ENCODE peak calls at places on chromosomes 12 and 14, in five cellular contexts. One of them, this sample, is unnamed.

GRCh38 chr14:26548431-26548830 is 49.4 kb downstream of the NOVA1 start:
- DNase-seq in neural progenitor cell: no peak
- DNase-seq in OCI-LY7: no peak
- DNase-seq in SK-N-SH: no peak
- DNase-seq in HCT116: no peak
- DNase-seq in this sample: no peak

GRCh38 chr12:75660805-75661404 is 149.5 kb upstream of the KRR1 start:
- DNase-seq in neural progenitor cell: no peak
- DNase-seq in OCI-LY7: no peak
- DNase-seq in SK-N-SH: no peak
- DNase-seq in HCT116: peak; percentile 73
- DNase-seq in this sample: peak; percentile 87

GRCh38 chr12:123520567-123521474 is 12.7 kb downstream of the RILPL1 start:
- DNase-seq in neural progenitor cell: no peak
- DNase-seq in OCI-LY7: no peak
- DNase-seq in SK-N-SH: no peak
- DNase-seq in HCT116: no peak
- DNase-seq in this sample: no peak

GRCh38 chr14:82501554-82501953 is 967.9 kb upstream of the SEL1L start:
- DNase-seq in neural progenitor cell: no peak
- DNase-seq in OCI-LY7: no peak
- DNase-seq in SK-N-SH: no peak
- DNase-seq in HCT116: no peak
- DNase-seq in this sample: no peak

GRCh38 chr14:52701223-52701622 is 5.8 kb upstream of the PSMC6 start:
- DNase-seq in neural progenitor cell: no peak
- DNase-seq in OCI-LY7: no peak
- DNase-seq in SK-N-SH: no peak
- DNase-seq in HCT116: no peak
- DNase-seq in this sample: no peak

GRCh38 chr12:70338531-70338930 is 27.6 kb upstream of the KCNMB4 start:
- DNase-seq in neural progenitor cell: no peak
- DNase-seq in OCI-LY7: no peak
- DNase-seq in SK-N-SH: no peak
- DNase-seq in HCT116: no peak
- DNase-seq in this sample: no peak

GRCh38 chr12:121590476-121591143 is 9.8 kb upstream of the KDM2B start:
- DNase-seq in neural progenitor cell: peak; percentile 74
- DNase-seq in OCI-LY7: peak; percentile 76
- DNase-seq in SK-N-SH: no peak
- DNase-seq in HCT116: no peak
- DNase-seq in this sample: no peak

GRCh38 chr12:132021031-132021871 is 71.5 kb downstream of the EP400 start:
- DNase-seq in neural progenitor cell: no peak
- DNase-seq in OCI-LY7: no peak
- DNase-seq in SK-N-SH: no peak
- DNase-seq in HCT116: no peak
- DNase-seq in this sample: no peak

GRCh38 chr14:52902971-52903385 is 47.9 kb downstream of the FERMT2 start:
- DNase-seq in neural progenitor cell: no peak
- DNase-seq in OCI-LY7: no peak
- DNase-seq in SK-N-SH: no peak
- DNase-seq in HCT116: no peak
- DNase-seq in this sample: peak; percentile 45

GRCh38 chr12:52570511-52570910 is 3.1 kb downstream of the KRT74 start:
- DNase-seq in neural progenitor cell: no peak
- DNase-seq in OCI-LY7: no peak
- DNase-seq in SK-N-SH: no peak
- DNase-seq in HCT116: no peak
- DNase-seq in this sample: no peak

GRCh38 chr12:10186299-10186698 is 7.5 kb downstream of the TMEM52B start:
- DNase-seq in neural progenitor cell: no peak
- DNase-seq in OCI-LY7: no peak
- DNase-seq in SK-N-SH: no peak
- DNase-seq in HCT116: no peak
- DNase-seq in this sample: no peak

GRCh38 chr14:87131879-87132278 is 861.1 kb downstream of the GALC start:
- DNase-seq in neural progenitor cell: no peak
- DNase-seq in OCI-LY7: peak; percentile 51
- DNase-seq in SK-N-SH: no peak
- DNase-seq in HCT116: no peak
- DNase-seq in this sample: peak; percentile 46

GRCh38 chr12:25135531-25136154 is 59.3 kb downstream of the DNAI7 start:
- DNase-seq in neural progenitor cell: peak; percentile 28
- DNase-seq in OCI-LY7: peak; percentile 53
- DNase-seq in SK-N-SH: no peak
- DNase-seq in HCT116: peak; percentile 8
- DNase-seq in this sample: no peak

GRCh38 chr14:52738409-52738808 is 8.4 kb downstream of the STYX start:
- DNase-seq in neural progenitor cell: no peak
- DNase-seq in OCI-LY7: no peak
- DNase-seq in SK-N-SH: no peak
- DNase-seq in HCT116: no peak
- DNase-seq in this sample: no peak

GRCh38 chr12:121190523-121191031 is 19.4 kb upstream of the P2RX4 start:
- DNase-seq in neural progenitor cell: no peak
- DNase-seq in OCI-LY7: no peak
- DNase-seq in SK-N-SH: no peak
- DNase-seq in HCT116: no peak
- DNase-seq in this sample: peak; percentile 68

GRCh38 chr14:59455411-59455810 is 9.8 kb downstream of the GPR135 start:
- DNase-seq in neural progenitor cell: no peak
- DNase-seq in OCI-LY7: no peak
- DNase-seq in SK-N-SH: no peak
- DNase-seq in HCT116: no peak
- DNase-seq in this sample: no peak

GRCh38 chr14:50001146-50001998 is 108.5 kb downstream of the ARF6 start:
- DNase-seq in neural progenitor cell: no peak
- DNase-seq in OCI-LY7: peak; percentile 80
- DNase-seq in SK-N-SH: no peak
- DNase-seq in HCT116: peak; percentile 87
- DNase-seq in this sample: peak; percentile 93

GRCh38 chr12:94157891-94158495 is 9.6 kb downstream of the PLXNC1 start:
- DNase-seq in neural progenitor cell: no peak
- DNase-seq in OCI-LY7: peak; percentile 53
- DNase-seq in SK-N-SH: no peak
- DNase-seq in HCT116: no peak
- DNase-seq in this sample: no peak

GRCh38 chr12:38850463-38850862 is 54.9 kb downstream of the CPNE8 start:
- DNase-seq in neural progenitor cell: no peak
- DNase-seq in OCI-LY7: no peak
- DNase-seq in SK-N-SH: no peak
- DNase-seq in HCT116: no peak
- DNase-seq in this sample: no peak

GRCh38 chr14:24431569-24432258 is 2.0 kb downstream of the KHNYN start:
- DNase-seq in neural progenitor cell: peak; percentile 95
- DNase-seq in OCI-LY7: peak; percentile 95
- DNase-seq in SK-N-SH: peak; percentile 93
- DNase-seq in HCT116: peak; percentile 92
- DNase-seq in this sample: peak; percentile 93

GRCh38 chr12:3236345-3237153 is 159.4 kb downstream of the TSPAN9 start:
- DNase-seq in neural progenitor cell: peak; percentile 67
- DNase-seq in OCI-LY7: peak; percentile 29
- DNase-seq in SK-N-SH: peak; percentile 51
- DNase-seq in HCT116: peak; percentile 42
- DNase-seq in this sample: peak; percentile 53

GRCh38 chr12:123062682-123063426 is 82.4 kb downstream of the ARL6IP4 start:
- DNase-seq in neural progenitor cell: no peak
- DNase-seq in OCI-LY7: peak; percentile 37
- DNase-seq in SK-N-SH: no peak
- DNase-seq in HCT116: peak; percentile 18
- DNase-seq in this sample: peak; percentile 82

GRCh38 chr12:89568484-89568883 is 42.6 kb upstream of the POC1B start:
- DNase-seq in neural progenitor cell: no peak
- DNase-seq in OCI-LY7: no peak
- DNase-seq in SK-N-SH: no peak
- DNase-seq in HCT116: no peak
- DNase-seq in this sample: no peak

GRCh38 chr12:89567691-89568239 is 41.9 kb upstream of the POC1B start:
- DNase-seq in neural progenitor cell: no peak
- DNase-seq in OCI-LY7: no peak
- DNase-seq in SK-N-SH: no peak
- DNase-seq in HCT116: no peak
- DNase-seq in this sample: no peak

GRCh38 chr12:89571481-89572190 is 45.8 kb upstream of the POC1B start:
- DNase-seq in neural progenitor cell: no peak
- DNase-seq in OCI-LY7: no peak
- DNase-seq in SK-N-SH: no peak
- DNase-seq in HCT116: no peak
- DNase-seq in this sample: no peak

GRCh38 chr12:89565002-89565401 is 39.2 kb upstream of the POC1B start:
- DNase-seq in neural progenitor cell: no peak
- DNase-seq in OCI-LY7: no peak
- DNase-seq in SK-N-SH: no peak
- DNase-seq in HCT116: no peak
- DNase-seq in this sample: no peak

GRCh38 chr12:89566615-89567014 is 40.8 kb upstream of the POC1B start:
- DNase-seq in neural progenitor cell: no peak
- DNase-seq in OCI-LY7: no peak
- DNase-seq in SK-N-SH: no peak
- DNase-seq in HCT116: no peak
- DNase-seq in this sample: no peak
- TF ChIP-seq EZH2phosphoT487 in neural progenitor cell: no peak
- TF ChIP-seq EZH2phosphoT487 in OCI-LY7: no peak
- TF ChIP-seq EZH2phosphoT487 in SK-N-SH: no peak
- TF ChIP-seq EZH2phosphoT487 in HCT116: no peak
- TF ChIP-seq EZH2phosphoT487 in this sample: no peak

GRCh38 chr14:99750746-99751450 is 42.3 kb upstream of the EML1 start:
- DNase-seq in neural progenitor cell: no peak
- DNase-seq in OCI-LY7: no peak
- DNase-seq in SK-N-SH: no peak
- DNase-seq in HCT116: no peak
- DNase-seq in this sample: no peak

GRCh38 chr14:99747582-99748330 is 45.5 kb upstream of the EML1 start:
- DNase-seq in neural progenitor cell: no peak
- DNase-seq in OCI-LY7: no peak
- DNase-seq in SK-N-SH: no peak
- DNase-seq in HCT116: no peak
- DNase-seq in this sample: no peak

GRCh38 chr14:99748529-99748928 is 44.7 kb upstream of the EML1 start:
- DNase-seq in neural progenitor cell: no peak
- DNase-seq in OCI-LY7: no peak
- DNase-seq in SK-N-SH: no peak
- DNase-seq in HCT116: no peak
- DNase-seq in this sample: no peak

GRCh38 chr14:99749763-99750715 is 43.2 kb upstream of the EML1 start:
- DNase-seq in neural progenitor cell: no peak
- DNase-seq in OCI-LY7: no peak
- DNase-seq in SK-N-SH: peak; percentile 77
- DNase-seq in HCT116: no peak
- DNase-seq in this sample: no peak

GRCh38 chr14:99749142-99749541 is 44.1 kb upstream of the EML1 start:
- DNase-seq in neural progenitor cell: peak; percentile 32
- DNase-seq in OCI-LY7: no peak
- DNase-seq in SK-N-SH: no peak
- DNase-seq in HCT116: no peak
- DNase-seq in this sample: no peak
- H3K4me1 ChIP-seq in neural progenitor cell: peaks cover 16% of the 10 kb centered on the region
- H3K4me1 ChIP-seq in OCI-LY7: peaks cover 6% of the 10 kb centered on the region
- H3K4me1 ChIP-seq in SK-N-SH: peaks cover 16% of the 10 kb centered on the region
- H3K4me1 ChIP-seq in HCT116: peaks cover 26% of the 10 kb centered on the region
- H3K4me1 ChIP-seq in this sample: peaks cover 35% of the 10 kb centered on the region

GRCh38 chr14:90625445-90625844 is 190.8 kb downstream of the TTC7B start:
- DNase-seq in neural progenitor cell: no peak
- DNase-seq in OCI-LY7: no peak
- DNase-seq in SK-N-SH: no peak
- DNase-seq in HCT116: no peak
- DNase-seq in this sample: no peak
- H3K27ac ChIP-seq in neural progenitor cell: no peak overlapping the region
- H3K27ac ChIP-seq in OCI-LY7: no peak overlapping the region
- H3K27ac ChIP-seq in SK-N-SH: no peak overlapping the region
- H3K27ac ChIP-seq in HCT116: no peak overlapping the region
- H3K27ac ChIP-seq in this sample: no peak overlapping the region

DNA sequence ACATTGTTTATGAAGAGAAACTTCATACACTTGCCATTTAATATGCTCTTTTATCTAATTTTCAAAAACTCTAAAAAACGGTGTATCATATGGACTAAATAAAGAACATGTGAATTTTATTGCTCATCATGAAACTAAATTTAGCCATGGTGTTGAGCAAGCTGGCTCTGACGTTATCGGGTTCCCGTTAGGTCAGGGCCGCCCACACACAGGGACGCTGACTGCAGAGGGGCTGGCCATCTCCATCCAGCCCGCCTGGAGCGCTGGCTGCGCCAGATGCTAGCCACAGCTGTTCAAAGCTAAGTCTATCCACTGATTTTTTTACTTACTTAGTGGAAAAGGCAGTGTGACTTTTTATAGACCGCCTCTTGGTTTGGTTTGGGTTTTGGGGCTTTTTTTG is 36.5 kb upstream of the DYNC1H1 start:
- DNase-seq in neural progenitor cell: no peak
- DNase-seq in OCI-LY7: no peak
- DNase-seq in SK-N-SH: peak; percentile 93
- DNase-seq in HCT116: no peak
- DNase-seq in this sample: no peak
- TF ChIP-seq EZH2phosphoT487 in neural progenitor cell: no peak
- TF ChIP-seq EZH2phosphoT487 in OCI-LY7: no peak
- TF ChIP-seq EZH2phosphoT487 in SK-N-SH: no peak
- TF ChIP-seq EZH2phosphoT487 in HCT116: no peak
- TF ChIP-seq EZH2phosphoT487 in this sample: no peak

GRCh38 chr14:74568896-74569295 is 43.1 kb downstream of the LTBP2 start:
- DNase-seq in neural progenitor cell: no peak
- DNase-seq in OCI-LY7: no peak
- DNase-seq in SK-N-SH: no peak
- DNase-seq in HCT116: no peak
- DNase-seq in this sample: no peak
- H3K4me1 ChIP-seq in neural progenitor cell: no peaks in the 10 kb centered on the region
- H3K4me1 ChIP-seq in OCI-LY7: no peaks in the 10 kb centered on the region
- H3K4me1 ChIP-seq in SK-N-SH: peaks cover 80% of the 10 kb centered on the region
- H3K4me1 ChIP-seq in HCT116: peaks cover 79% of the 10 kb centered on the region
- H3K4me1 ChIP-seq in this sample: peaks cover 75% of the 10 kb centered on the region

GRCh38 chr14:81366884-81367283 is 33.2 kb downstream of the STON2 start:
- DNase-seq in neural progenitor cell: no peak
- DNase-seq in OCI-LY7: no peak
- DNase-seq in SK-N-SH: no peak
- DNase-seq in HCT116: no peak
- DNase-seq in this sample: no peak

GRCh38 chr14:81366259-81366658 is 33.9 kb downstream of the STON2 start:
- DNase-seq in neural progenitor cell: peak; percentile 21
- DNase-seq in OCI-LY7: no peak
- DNase-seq in SK-N-SH: no peak
- DNase-seq in HCT116: no peak
- DNase-seq in this sample: peak; percentile 72

DNA sequence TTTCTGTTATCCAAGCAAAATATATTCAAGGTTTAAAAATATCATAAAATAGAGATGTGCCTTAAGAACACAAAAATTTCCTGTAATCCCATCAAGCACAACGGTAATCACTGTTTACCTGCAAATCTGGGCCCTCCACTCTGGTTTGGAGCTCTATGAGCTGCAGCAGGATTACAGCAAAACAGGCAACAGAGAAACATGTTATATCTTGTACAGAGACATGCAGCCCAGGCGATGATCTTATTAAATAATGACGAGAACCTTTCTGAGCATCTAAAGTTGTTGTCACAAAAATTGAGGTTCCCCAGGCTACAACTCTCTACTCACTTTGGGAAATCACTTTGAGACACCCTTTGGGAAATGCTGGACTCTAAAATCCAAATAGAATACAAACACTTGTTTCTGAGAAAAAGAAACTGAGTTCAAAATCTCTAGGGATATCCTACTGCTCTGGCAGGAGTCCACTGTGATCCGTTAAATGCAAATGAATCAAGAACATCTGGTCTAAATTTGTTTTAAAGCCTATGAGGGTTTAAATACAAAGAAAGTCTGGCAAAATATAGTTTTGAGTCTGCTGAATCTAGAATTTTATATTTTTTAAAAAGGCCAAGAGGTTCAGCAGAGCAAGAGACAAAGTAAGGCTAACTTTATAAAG is 36.3 kb downstream of the STON2 start:
- DNase-seq in neural progenitor cell: no peak
- DNase-seq in OCI-LY7: peak; percentile 13
- DNase-seq in SK-N-SH: peak; percentile 21
- DNase-seq in HCT116: no peak
- DNase-seq in this sample: no peak
- H3K27ac ChIP-seq in neural progenitor cell: no peak overlapping the region
- H3K27ac ChIP-seq in OCI-LY7: peak overlapping the region; percentile 16
- H3K27ac ChIP-seq in SK-N-SH: no peak overlapping the region
- H3K27ac ChIP-seq in HCT116: no peak overlapping the region
- H3K27ac ChIP-seq in this sample: no peak overlapping the region